ENCODE peak calls at places on chromosomes 5 and 9, in eight cellular contexts. One of them, this sample, is unnamed.

GRCh38 chr5:52846443-52846842 is 58.7 kb downstream of the ITGA1 start:
- DNase-seq in transverse colon: no peak
- DNase-seq in GM13977: no peak
- DNase-seq in left ventricle myocardium inferior: no peak
- DNase-seq in HCT116: no peak
- DNase-seq in neural crest cell: no peak
- DNase-seq in MCF 10A: no peak
- DNase-seq in cardiac fibroblast: peak; percentile 63
- DNase-seq in this sample: no peak

GRCh38 chr5:150487199-150488061 is 20.5 kb upstream of the NDST1 start:
- DNase-seq in HCT116: no peak
- DNase-seq in MCF 10A: peak; percentile 89
- DNase-seq in left ventricle myocardium inferior: peak; percentile 45
- DNase-seq in GM13977: peak; percentile 51
- DNase-seq in cardiac fibroblast: peak; percentile 51
- DNase-seq in neural crest cell: no peak
- DNase-seq in transverse colon: peak; percentile 46
- DNase-seq in this sample: peak; percentile 41

GRCh38 chr5:2758632-2759031 is 7.2 kb upstream of the IRX2 start:
- DNase-seq in MCF 10A: peak; percentile 87
- DNase-seq in left ventricle myocardium inferior: no peak
- DNase-seq in transverse colon: no peak
- DNase-seq in GM13977: no peak
- DNase-seq in cardiac fibroblast: no peak
- DNase-seq in neural crest cell: no peak
- DNase-seq in HCT116: no peak
- DNase-seq in this sample: no peak

GRCh38 chr9:131728961-131729360 is 10.9 kb downstream of the RAPGEF1 start:
- DNase-seq in cardiac fibroblast: no peak
- DNase-seq in GM13977: no peak
- DNase-seq in MCF 10A: no peak
- DNase-seq in neural crest cell: no peak
- DNase-seq in left ventricle myocardium inferior: no peak
- DNase-seq in transverse colon: peak; percentile 59
- DNase-seq in HCT116: no peak
- DNase-seq in this sample: no peak

GRCh38 chr5:134051305-134051704 is 46.5 kb upstream of the VDAC1 start:
- DNase-seq in GM13977: no peak
- DNase-seq in left ventricle myocardium inferior: no peak
- DNase-seq in HCT116: no peak
- DNase-seq in MCF 10A: peak; percentile 80
- DNase-seq in transverse colon: no peak
- DNase-seq in cardiac fibroblast: no peak
- DNase-seq in neural crest cell: no peak
- DNase-seq in this sample: no peak

GRCh38 chr5:160442824-160443431 is 21.3 kb downstream of the PTTG1 start:
- DNase-seq in transverse colon: no peak
- DNase-seq in cardiac fibroblast: no peak
- DNase-seq in GM13977: no peak
- DNase-seq in HCT116: no peak
- DNase-seq in MCF 10A: no peak
- DNase-seq in left ventricle myocardium inferior: no peak
- DNase-seq in neural crest cell: no peak
- DNase-seq in this sample: no peak

GRCh38 chr5:172454355-172455086 is at the start of gene SH3PXD2B:
- DNase-seq in left ventricle myocardium inferior: peak; percentile 72
- DNase-seq in neural crest cell: peak; percentile 75
- DNase-seq in HCT116: no peak
- DNase-seq in transverse colon: peak; percentile 65
- DNase-seq in cardiac fibroblast: peak; percentile 70
- DNase-seq in GM13977: peak; percentile 76
- DNase-seq in MCF 10A: peak; percentile 68
- DNase-seq in this sample: peak; percentile 65

GRCh38 chr9:35335164-35335563 is 154.7 kb upstream of the RUSC2 start:
- DNase-seq in HCT116: no peak
- DNase-seq in transverse colon: no peak
- DNase-seq in MCF 10A: no peak
- DNase-seq in neural crest cell: no peak
- DNase-seq in left ventricle myocardium inferior: no peak
- DNase-seq in GM13977: no peak
- DNase-seq in cardiac fibroblast: peak; percentile 58
- DNase-seq in this sample: no peak

GRCh38 chr9:8447618-8448017 is 648.0 kb upstream of the DMAC1 start:
- DNase-seq in cardiac fibroblast: no peak
- DNase-seq in transverse colon: no peak
- DNase-seq in GM13977: no peak
- DNase-seq in left ventricle myocardium inferior: no peak
- DNase-seq in HCT116: no peak
- DNase-seq in neural crest cell: no peak
- DNase-seq in MCF 10A: no peak
- DNase-seq in this sample: no peak

GRCh38 chr5:14155075-14155474 is 11.9 kb downstream of the TRIO start:
- DNase-seq in HCT116: no peak
- DNase-seq in cardiac fibroblast: no peak
- DNase-seq in GM13977: peak; percentile 47
- DNase-seq in neural crest cell: no peak
- DNase-seq in transverse colon: no peak
- DNase-seq in MCF 10A: no peak
- DNase-seq in left ventricle myocardium inferior: no peak
- DNase-seq in this sample: no peak

GRCh38 chr9:129359162-129359811 is 181.2 kb upstream of the IER5L start:
- DNase-seq in HCT116: no peak
- DNase-seq in GM13977: no peak
- DNase-seq in transverse colon: no peak
- DNase-seq in neural crest cell: no peak
- DNase-seq in cardiac fibroblast: no peak
- DNase-seq in left ventricle myocardium inferior: no peak
- DNase-seq in MCF 10A: no peak
- DNase-seq in this sample: peak; percentile 15

GRCh38 chr9:80775515-80775914 is 913.8 kb downstream of the TLE1 start:
- DNase-seq in transverse colon: no peak
- DNase-seq in neural crest cell: no peak
- DNase-seq in GM13977: no peak
- DNase-seq in cardiac fibroblast: peak; percentile 1
- DNase-seq in left ventricle myocardium inferior: no peak
- DNase-seq in MCF 10A: no peak
- DNase-seq in HCT116: no peak
- DNase-seq in this sample: no peak

GRCh38 chr5:6872441-6873160 is 159.4 kb downstream of the TENT4A start:
- DNase-seq in HCT116: no peak
- DNase-seq in left ventricle myocardium inferior: no peak
- DNase-seq in cardiac fibroblast: no peak
- DNase-seq in GM13977: no peak
- DNase-seq in neural crest cell: no peak
- DNase-seq in MCF 10A: no peak
- DNase-seq in transverse colon: no peak
- DNase-seq in this sample: no peak

GRCh38 chr5:98428806-98429205 is 344.7 kb upstream of the RGMB start:
- DNase-seq in left ventricle myocardium inferior: no peak
- DNase-seq in GM13977: no peak
- DNase-seq in cardiac fibroblast: peak; percentile 87
- DNase-seq in MCF 10A: peak; percentile 62
- DNase-seq in neural crest cell: no peak
- DNase-seq in transverse colon: peak; percentile 35
- DNase-seq in HCT116: no peak
- DNase-seq in this sample: no peak

GRCh38 chr5:16690243-16690839 is 73.5 kb upstream of the RETREG1 start:
- DNase-seq in cardiac fibroblast: peak; percentile 63
- DNase-seq in left ventricle myocardium inferior: no peak
- DNase-seq in transverse colon: no peak
- DNase-seq in neural crest cell: peak; percentile 70
- DNase-seq in GM13977: peak; percentile 45
- DNase-seq in HCT116: peak; percentile 19
- DNase-seq in MCF 10A: peak; percentile 59
- DNase-seq in this sample: peak; percentile 63

GRCh38 chr9:82457281-82457680 is 468.7 kb downstream of the SPATA31D1 start:
- DNase-seq in cardiac fibroblast: no peak
- DNase-seq in MCF 10A: no peak
- DNase-seq in transverse colon: no peak
- DNase-seq in GM13977: no peak
- DNase-seq in HCT116: no peak
- DNase-seq in neural crest cell: no peak
- DNase-seq in left ventricle myocardium inferior: no peak
- DNase-seq in this sample: no peak

GRCh38 chr9:82456621-82457020 is 468.0 kb downstream of the SPATA31D1 start:
- DNase-seq in left ventricle myocardium inferior: no peak
- DNase-seq in HCT116: no peak
- DNase-seq in cardiac fibroblast: no peak
- DNase-seq in MCF 10A: peak; percentile 15
- DNase-seq in GM13977: no peak
- DNase-seq in neural crest cell: no peak
- DNase-seq in transverse colon: no peak
- DNase-seq in this sample: no peak

GRCh38 chr9:82454509-82455190 is 466.1 kb downstream of the SPATA31D1 start:
- DNase-seq in MCF 10A: no peak
- DNase-seq in transverse colon: no peak
- DNase-seq in left ventricle myocardium inferior: no peak
- DNase-seq in neural crest cell: no peak
- DNase-seq in cardiac fibroblast: no peak
- DNase-seq in GM13977: no peak
- DNase-seq in HCT116: no peak
- DNase-seq in this sample: no peak

DNA sequence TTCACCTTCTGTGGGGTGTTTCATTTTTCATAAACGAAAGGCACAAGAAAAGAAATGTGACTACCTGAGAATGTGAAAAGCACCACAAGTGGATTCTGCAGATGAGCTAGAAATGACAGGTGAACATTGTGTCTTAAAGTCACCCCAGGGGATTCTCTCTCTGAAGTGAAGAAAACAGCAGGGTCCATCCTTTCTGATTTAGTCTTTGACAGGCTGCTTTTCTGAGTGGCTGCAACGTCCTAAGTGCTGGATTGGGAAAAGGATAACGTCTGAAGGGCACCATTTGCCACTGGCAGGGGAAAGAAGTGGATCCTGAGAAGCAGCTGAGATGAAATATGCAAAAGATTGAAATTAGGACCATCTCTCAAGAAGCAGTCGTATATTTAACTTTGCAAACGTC is 469.4 kb downstream of the SPATA31D1 start:
- DNase-seq in neural crest cell: no peak
- DNase-seq in cardiac fibroblast: no peak
- DNase-seq in GM13977: no peak
- DNase-seq in left ventricle myocardium inferior: no peak
- DNase-seq in MCF 10A: no peak
- DNase-seq in HCT116: no peak
- DNase-seq in transverse colon: no peak
- DNase-seq in this sample: no peak
- TF ChIP-seq CTCF in neural crest cell: no peak
- TF ChIP-seq CTCF in cardiac fibroblast: no peak
- TF ChIP-seq CTCF in GM13977: no peak
- TF ChIP-seq CTCF in left ventricle myocardium inferior: no peak
- TF ChIP-seq CTCF in MCF 10A: no peak
- TF ChIP-seq CTCF in HCT116: no peak
- TF ChIP-seq CTCF in transverse colon: no peak
- TF ChIP-seq CTCF in this sample: no peak

GRCh38 chr9:112000743-112001142 is 104.1 kb downstream of the UGCG start:
- DNase-seq in MCF 10A: no peak
- DNase-seq in HCT116: no peak
- DNase-seq in cardiac fibroblast: no peak
- DNase-seq in neural crest cell: no peak
- DNase-seq in transverse colon: no peak
- DNase-seq in left ventricle myocardium inferior: no peak
- DNase-seq in GM13977: no peak
- DNase-seq in this sample: no peak
- TF ChIP-seq CTCF in MCF 10A: no peak
- TF ChIP-seq CTCF in HCT116: no peak
- TF ChIP-seq CTCF in cardiac fibroblast: no peak
- TF ChIP-seq CTCF in neural crest cell: no peak
- TF ChIP-seq CTCF in transverse colon: no peak
- TF ChIP-seq CTCF in left ventricle myocardium inferior: no peak
- TF ChIP-seq CTCF in GM13977: no peak
- TF ChIP-seq CTCF in this sample: no peak

DNA sequence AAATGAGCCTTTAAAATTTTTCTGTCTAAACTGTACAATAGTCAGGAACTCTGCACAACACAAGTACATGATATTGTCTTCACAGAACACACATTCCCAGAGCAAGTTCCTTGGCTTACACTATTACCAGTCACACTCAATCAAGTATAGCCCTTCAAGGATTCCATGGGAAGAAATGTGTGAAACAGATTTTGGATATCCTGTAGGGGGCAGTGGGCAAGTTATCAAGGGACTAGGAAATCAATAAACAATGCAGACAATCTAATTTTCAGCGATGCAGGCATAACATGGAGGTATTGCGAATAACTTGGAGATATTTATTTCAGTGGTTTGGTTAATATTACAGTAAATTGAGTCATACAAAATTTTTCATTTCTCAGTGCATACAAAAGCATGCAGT is 1171.5 kb upstream of the NUDT12 start:
- DNase-seq in cardiac fibroblast: no peak
- DNase-seq in GM13977: no peak
- DNase-seq in MCF 10A: no peak
- DNase-seq in left ventricle myocardium inferior: no peak
- DNase-seq in neural crest cell: no peak
- DNase-seq in HCT116: no peak
- DNase-seq in transverse colon: no peak
- DNase-seq in this sample: no peak
- TF ChIP-seq CTCF in cardiac fibroblast: no peak
- TF ChIP-seq CTCF in GM13977: no peak
- TF ChIP-seq CTCF in MCF 10A: no peak
- TF ChIP-seq CTCF in left ventricle myocardium inferior: no peak
- TF ChIP-seq CTCF in neural crest cell: no peak
- TF ChIP-seq CTCF in HCT116: peak; percentile 26
- TF ChIP-seq CTCF in transverse colon: no peak
- TF ChIP-seq CTCF in this sample: no peak

GRCh38 chr5:32687167-32687831 is 23.8 kb upstream of the NPR3 start:
- DNase-seq in HCT116: no peak
- DNase-seq in transverse colon: no peak
- DNase-seq in cardiac fibroblast: peak; percentile 74
- DNase-seq in neural crest cell: no peak
- DNase-seq in GM13977: no peak
- DNase-seq in left ventricle myocardium inferior: no peak
- DNase-seq in MCF 10A: peak; percentile 62
- DNase-seq in this sample: no peak

GRCh38 chr5:32692066-32692746 is 18.9 kb upstream of the NPR3 start:
- DNase-seq in left ventricle myocardium inferior: no peak
- DNase-seq in neural crest cell: no peak
- DNase-seq in transverse colon: no peak
- DNase-seq in cardiac fibroblast: peak; percentile 50
- DNase-seq in HCT116: no peak
- DNase-seq in MCF 10A: no peak
- DNase-seq in GM13977: no peak
- DNase-seq in this sample: no peak

GRCh38 chr5:32684261-32684660 is 26.9 kb upstream of the NPR3 start:
- DNase-seq in neural crest cell: no peak
- DNase-seq in cardiac fibroblast: no peak
- DNase-seq in MCF 10A: no peak
- DNase-seq in left ventricle myocardium inferior: no peak
- DNase-seq in transverse colon: no peak
- DNase-seq in HCT116: no peak
- DNase-seq in GM13977: no peak
- DNase-seq in this sample: no peak

DNA sequence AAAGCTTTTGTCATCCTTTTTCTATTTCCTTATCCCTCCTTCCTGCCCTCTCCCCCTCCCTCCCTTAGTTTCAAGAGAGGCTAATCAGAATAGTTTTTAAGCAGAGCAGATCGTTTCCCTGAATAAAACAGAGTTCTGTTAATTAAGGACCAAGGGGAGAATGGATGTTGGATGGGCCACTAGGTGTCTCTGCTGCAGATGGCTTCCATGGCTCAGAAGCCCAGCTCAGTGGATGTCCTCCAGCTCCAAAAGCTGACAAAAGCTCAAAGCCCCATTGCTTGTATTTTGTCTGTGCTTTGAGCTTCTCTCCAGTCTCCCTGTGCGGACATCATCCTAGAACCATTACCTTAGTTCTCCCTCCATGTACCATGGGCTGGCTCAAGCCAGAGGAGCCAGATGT is 21.0 kb upstream of the NPR3 start:
- DNase-seq in HCT116: no peak
- DNase-seq in neural crest cell: no peak
- DNase-seq in left ventricle myocardium inferior: no peak
- DNase-seq in transverse colon: no peak
- DNase-seq in GM13977: no peak
- DNase-seq in cardiac fibroblast: no peak
- DNase-seq in MCF 10A: peak; percentile 22
- DNase-seq in this sample: no peak
- TF ChIP-seq CTCF in HCT116: peak; percentile 43
- TF ChIP-seq CTCF in neural crest cell: no peak
- TF ChIP-seq CTCF in left ventricle myocardium inferior: no peak
- TF ChIP-seq CTCF in transverse colon: no peak
- TF ChIP-seq CTCF in GM13977: no peak
- TF ChIP-seq CTCF in cardiac fibroblast: peak; percentile 38
- TF ChIP-seq CTCF in MCF 10A: no peak
- TF ChIP-seq CTCF in this sample: peak; percentile 20

This sample was measured in GM10248.